ENCODE peak calls at places on chromosomes 7 and 10, in ten cellular contexts. P is H1, F is upper lobe of left lung, Q is prostate gland, Z is HepG2, E is stomach, H is suprapubic skin, C is sigmoid colon, I is HCT116, M is spleen. B is an unnamed sample.

GRCh38 chr7:120402368-120402767 is 129.4 kb downstream of the KCND2 start:
- DNase-seq in P (no peak), F (no peak), Q (no peak), Z (no peak), E (no peak), H (no peak), C (no peak), I (no peak), M (no peak), B (no peak)

GRCh38 chr10:129328531-129328930 is 138.5 kb upstream of the MGMT start:
- DNase-seq in P (no peak), F (no peak), Q (no peak), Z (no peak), E (no peak), H (no peak), C (no peak), I (no peak), M (no peak), B (no peak)

GRCh38 chr10:13712799-13713581 is 126.2 kb downstream of the PRPF18 start:
- DNase-seq in P (no peak), F (no peak), Q (no peak), Z (no peak), E (peak; percentile 49), H (no peak), C (peak; percentile 93), I (peak; percentile 44), M (peak; percentile 78), B (peak; percentile 66)

GRCh38 chr10:73771722-73772279 is 10.0 kb upstream of the CHCHD1 start:
- DNase-seq in P (no peak), F (peak; percentile 98), Q (peak; percentile 80), Z (peak; percentile 27), E (peak; percentile 85), H (no peak), C (peak; percentile 95), I (peak; percentile 48), M (peak; percentile 81), B (peak; percentile 87)

GRCh38 chr7:2954433-2954853 is 89.2 kb downstream of the CARD11 start:
- DNase-seq in P (no peak), F (peak; percentile 52), Q (no peak), Z (no peak), E (no peak), H (no peak), C (peak; percentile 42), I (no peak), M (peak; percentile 86), B (peak; percentile 28)

GRCh38 chr10:91415816-91416215 is 5.7 kb downstream of the HECTD2 start:
- DNase-seq in P (no peak), F (no peak), Q (no peak), Z (no peak), E (no peak), H (no peak), C (no peak), I (no peak), M (no peak), B (no peak)

GRCh38 chr7:151964951-151965350 is 8.7 kb downstream of the GALNTL5 start:
- DNase-seq in P (no peak), F (no peak), Q (no peak), Z (no peak), E (no peak), H (no peak), C (no peak), I (no peak), M (no peak), B (no peak)

GRCh38 chr7:8295638-8296361 is 33.8 kb upstream of the ICA1 start:
- DNase-seq in P (no peak), F (no peak), Q (peak; percentile 72), Z (peak; percentile 80), E (peak; percentile 30), H (no peak), C (no peak), I (peak; percentile 89), M (no peak), B (peak; percentile 23)

GRCh38 chr7:24341677-24342076 is 57.7 kb downstream of the NPY start:
- DNase-seq in P (no peak), F (no peak), Q (no peak), Z (no peak), E (no peak), H (no peak), C (no peak), I (no peak), M (no peak), B (no peak)

GRCh38 chr7:24343614-24344013 is 59.6 kb downstream of the NPY start:
- DNase-seq in P (no peak), F (no peak), Q (no peak), Z (no peak), E (no peak), H (no peak), C (no peak), I (no peak), M (no peak), B (no peak)

GRCh38 chr7:24349339-24349738 is 65.3 kb downstream of the NPY start:
- DNase-seq in P (no peak), F (no peak), Q (no peak), Z (no peak), E (no peak), H (no peak), C (no peak), I (no peak), M (no peak), B (no peak)

GRCh38 chr7:24346129-24346528 is 62.1 kb downstream of the NPY start:
- DNase-seq in P (no peak), F (no peak), Q (peak; percentile 6), Z (no peak), E (no peak), H (no peak), C (no peak), I (no peak), M (no peak), B (no peak)

DNA sequence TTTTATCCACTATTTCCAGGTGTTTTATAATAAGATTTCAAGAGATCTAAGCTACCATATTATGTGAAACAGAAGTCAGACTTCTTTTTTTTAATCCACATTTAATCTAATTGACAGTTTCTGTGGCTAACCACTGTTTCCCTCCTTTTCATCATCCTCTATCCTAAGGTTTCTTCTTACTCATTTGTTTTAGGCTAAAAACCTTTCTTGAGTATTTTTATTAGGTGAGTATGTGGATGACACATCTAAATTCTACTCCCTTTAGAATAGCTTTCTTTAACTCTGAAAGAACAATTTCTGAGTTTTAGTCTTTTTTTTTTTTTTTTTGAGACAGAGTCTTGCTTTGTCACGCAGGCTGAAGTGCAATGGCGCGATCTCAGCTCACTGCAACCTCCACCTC is 62.7 kb downstream of the NPY start:
- DNase-seq in P (no peak), F (no peak), Q (no peak), Z (no peak), E (no peak), H (no peak), C (no peak), I (no peak), M (no peak), B (no peak)
- TF ChIP-seq POLR2AphosphoS5 in P (no peak), F (no peak), Q (no peak), Z (no peak), E (no peak), H (no peak), C (no peak), I (no peak), M (no peak), B (no peak)

GRCh38 chr7:101248276-101248675 is 3.4 kb upstream of the FIS1 start:
- DNase-seq in P (no peak), F (no peak), Q (no peak), Z (no peak), E (no peak), H (no peak), C (no peak), I (no peak), M (no peak), B (no peak)

GRCh38 chr7:101245147-101245668 is 327 bp upstream of the FIS1 start:
- DNase-seq in P (no peak), F (no peak), Q (no peak), Z (no peak), E (no peak), H (no peak), C (no peak), I (no peak), M (peak; percentile 87), B (no peak)

GRCh38 chr7:101243786-101244384 is 996 bp downstream of the FIS1 start:
- DNase-seq in P (peak; percentile 87), F (no peak), Q (no peak), Z (no peak), E (no peak), H (no peak), C (no peak), I (no peak), M (no peak), B (no peak)

GRCh38 chr7:101241015-101241363 is 3.4 kb upstream of the CLDN15 start:
- DNase-seq in P (no peak), F (no peak), Q (no peak), Z (no peak), E (no peak), H (no peak), C (no peak), I (no peak), M (no peak), B (no peak)

GRCh38 chr7:101244385-101245146 is at the start of gene FIS1:
- DNase-seq in P (peak; percentile 98), F (peak; percentile 98), Q (peak; percentile 92), Z (peak; percentile 81), E (peak; percentile 96), H (peak; percentile 96), C (peak; percentile 97), I (peak; percentile 81), M (peak; percentile 99), B (peak; percentile 95)
- TF ChIP-seq POLR2AphosphoS5 in P (peak; percentile 79), F (peak; percentile 91), Q (peak; percentile 86), Z (peak; percentile 73), E (peak; percentile 61), H (peak; percentile 58), C (peak; percentile 89), I (peak; percentile 87), M (peak; percentile 96), B (peak; percentile 96)

GRCh38 chr7:65250216-65250615 is 123.4 kb upstream of the ZNF92 start:
- DNase-seq in P (peak; percentile 24), F (no peak), Q (no peak), Z (no peak), E (no peak), H (no peak), C (no peak), I (no peak), M (no peak), B (no peak)

GRCh38 chr7:65247491-65247890 is 126.2 kb upstream of the ZNF92 start:
- DNase-seq in P (peak; percentile 34), F (no peak), Q (no peak), Z (no peak), E (no peak), H (no peak), C (no peak), I (no peak), M (peak; percentile 43), B (no peak)

GRCh38 chr7:65254061-65254460 is 119.6 kb upstream of the ZNF92 start:
- DNase-seq in P (no peak), F (no peak), Q (no peak), Z (no peak), E (no peak), H (no peak), C (no peak), I (no peak), M (no peak), B (no peak)

GRCh38 chr7:65250697-65251395 is 122.8 kb upstream of the ZNF92 start:
- DNase-seq in P (peak; percentile 48), F (no peak), Q (no peak), Z (no peak), E (no peak), H (no peak), C (no peak), I (no peak), M (peak; percentile 54), B (no peak)

GRCh38 chr7:65251851-65252620 is 121.6 kb upstream of the ZNF92 start:
- DNase-seq in P (peak; percentile 85), F (peak; percentile 88), Q (peak; percentile 14), Z (peak; percentile 53), E (peak; percentile 56), H (no peak), C (peak; percentile 61), I (peak; percentile 71), M (peak; percentile 78), B (no peak)
- TF ChIP-seq POLR2AphosphoS5 in P (no peak), F (peak; percentile 49), Q (no peak), Z (no peak), E (no peak), H (no peak), C (no peak), I (peak; percentile 45), M (peak; percentile 68), B (no peak)

DNA sequence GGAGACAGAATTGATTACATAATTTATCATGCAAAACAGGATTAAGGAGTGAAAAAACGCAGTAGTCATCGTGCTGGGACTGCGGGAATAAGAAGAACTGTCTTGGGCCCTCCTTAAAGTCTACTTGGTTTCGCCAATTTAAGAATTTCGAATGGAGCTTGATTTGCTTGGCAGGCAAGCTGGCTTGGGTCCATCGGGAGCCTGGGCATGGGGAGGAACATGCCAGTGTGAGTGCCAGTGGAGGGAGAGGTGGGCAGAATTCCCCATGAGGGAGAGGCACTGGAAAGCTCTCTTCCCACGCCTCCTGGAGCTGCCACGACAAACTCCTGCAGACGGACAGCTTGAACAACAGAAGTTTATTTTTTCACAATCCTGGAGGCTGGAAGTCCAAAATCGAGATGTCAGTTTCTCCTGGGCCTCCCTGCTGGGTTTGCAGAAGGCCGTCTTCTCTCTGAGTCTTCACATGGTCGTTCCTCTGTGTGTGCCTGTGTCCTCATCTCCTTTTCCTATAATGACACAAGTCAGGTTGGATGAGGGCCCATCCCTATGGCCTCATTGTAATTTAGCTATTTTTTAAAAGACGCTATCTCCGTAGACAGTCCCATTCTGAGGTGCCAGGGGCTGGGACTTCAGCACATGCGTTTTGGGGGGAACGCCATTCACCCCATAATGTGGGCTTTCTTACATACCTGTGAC is 528.7 kb upstream of the DPP6 start:
- DNase-seq in P (no peak), F (no peak), Q (no peak), Z (no peak), E (no peak), H (no peak), C (peak; percentile 85), I (no peak), M (no peak), B (no peak)
- TF ChIP-seq POLR2AphosphoS5 in P (no peak), F (no peak), Q (no peak), Z (no peak), E (peak; percentile 43), H (no peak), C (no peak), I (no peak), M (no peak), B (no peak)